ENCODE peak calls at places on chromosomes 7 and 10, in seven cellular contexts. V is K562, Y is suprapubic skin, R is ovary, H is tibial nerve, W is A549, L is transverse colon. Z is an unnamed sample.

GRCh38 chr10:126352446-126352845 is 35.8 kb downstream of the ADAM12 start:
- DNase-seq in V (no peak), L (no peak), Y (no peak), R (no peak), H (no peak), W (no peak), Z (no peak)

GRCh38 chr7:142883571-142884284 is 1.8 kb downstream of the TRPV6 start:
- DNase-seq in H (no peak), R (no peak), Y (no peak), V (no peak), W (no peak), L (no peak), Z (no peak)

GRCh38 chr7:33444501-33444900 is 315.1 kb downstream of the BBS9 start:
- DNase-seq in W (no peak), Y (no peak), L (no peak), H (peak), R (no peak), V (no peak), Z (no peak)

GRCh38 chr7:151058766-151059361 is 525 bp upstream of the SLC4A2 start:
- DNase-seq in Y (no peak), R (no peak), V (no peak), L (no peak), H (no peak), W (peak), Z (no peak)

GRCh38 chr7:19919156-19920085 is 146.0 kb upstream of the TMEM196 start:
- DNase-seq in Y (no peak), V (no peak), W (no peak), H (no peak), R (no peak), L (no peak), Z (no peak)

GRCh38 chr7:20238754-20239324 is 21.7 kb upstream of the MACC1 start:
- DNase-seq in V (peak), R (no peak), Y (no peak), H (no peak), W (no peak), L (peak), Z (peak)

GRCh38 chr7:96649981-96650380 is 59.7 kb downstream of the SEM1 start:
- DNase-seq in W (no peak), Y (no peak), R (no peak), V (no peak), H (no peak), L (no peak), Z (no peak)

GRCh38 chr7:76346778-76347177 is 12.0 kb downstream of the YWHAG start:
- DNase-seq in L (no peak), R (no peak), V (no peak), Y (no peak), W (no peak), H (no peak), Z (no peak)

GRCh38 chr7:66055321-66055956 is 20.2 kb upstream of the ASL start:
- DNase-seq in R (no peak), H (no peak), Y (no peak), L (no peak), W (no peak), V (no peak), Z (no peak)

GRCh38 chr7:84228526-84228925 is 33.9 kb upstream of the SEMA3A start:
- DNase-seq in W (no peak), V (no peak), R (no peak), Y (no peak), H (no peak), L (no peak), Z (no peak)

GRCh38 chr7:87151701-87152111 is 547 bp upstream of the DMTF1 start:
- DNase-seq in V (no peak), Y (no peak), H (no peak), R (no peak), L (no peak), W (no peak), Z (no peak)

GRCh38 chr10:13970231-13970966 is 360.3 kb downstream of the FRMD4A start:
- DNase-seq in V (no peak), L (no peak), H (no peak), Y (no peak), W (no peak), R (no peak), Z (no peak)

GRCh38 chr10:13973742-13974141 is 357.0 kb downstream of the FRMD4A start:
- DNase-seq in W (no peak), V (no peak), H (no peak), Y (no peak), R (no peak), L (no peak), Z (no peak)

GRCh38 chr10:13970967-13971353 is 359.8 kb downstream of the FRMD4A start:
- DNase-seq in V (no peak), Y (no peak), R (no peak), L (no peak), H (no peak), W (no peak), Z (no peak)

GRCh38 chr10:13972609-13973008 is 358.1 kb downstream of the FRMD4A start:
- DNase-seq in V (no peak), H (no peak), L (no peak), R (no peak), Y (no peak), W (no peak), Z (no peak)

DNA sequence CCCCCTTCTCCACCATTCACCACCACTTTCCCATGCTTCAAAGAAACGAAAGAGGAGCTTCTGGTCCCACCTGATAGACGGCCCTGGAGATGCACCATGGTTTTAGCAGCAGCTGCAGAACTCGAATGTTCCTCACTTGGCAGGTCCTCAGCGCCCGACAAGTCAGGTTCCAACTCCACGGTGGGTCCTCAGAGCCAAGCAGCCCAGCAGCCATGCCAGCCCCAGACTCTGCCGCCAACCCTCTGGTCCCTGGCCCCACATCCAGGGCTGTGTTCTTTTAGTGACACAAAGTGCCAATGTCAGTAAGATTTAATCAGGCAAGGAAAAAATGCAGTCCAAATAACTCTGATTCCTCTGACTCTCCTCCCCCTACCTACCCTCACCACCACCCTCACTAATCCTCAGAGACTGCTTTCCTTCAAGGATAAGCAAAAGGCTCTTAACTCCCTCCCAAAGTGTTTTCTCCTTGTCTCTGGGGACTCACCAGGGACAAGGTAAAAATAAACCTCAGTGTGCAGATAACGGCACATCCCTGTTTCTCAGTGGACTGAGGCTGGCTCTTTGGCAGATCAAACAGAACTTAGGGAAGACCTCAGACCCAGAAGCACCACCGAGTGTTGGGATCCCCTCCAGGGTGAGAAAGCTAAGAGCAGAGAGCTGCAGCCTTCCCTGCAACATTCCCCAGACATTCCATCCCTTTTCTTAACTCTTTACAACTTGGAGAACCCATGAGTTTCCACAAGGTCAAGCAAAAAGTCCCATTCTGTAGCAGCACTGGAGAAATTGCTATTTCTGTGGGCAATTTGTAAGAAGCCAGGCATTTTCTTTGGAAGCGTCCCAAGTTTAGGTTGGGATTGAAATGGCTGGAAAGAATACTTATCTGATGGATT is 358.9 kb downstream of the FRMD4A start:
- DNase-seq in V (no peak), W (no peak), Y (no peak), L (no peak), H (no peak), R (no peak), Z (no peak)
- H3K27ac ChIP-seq in V (no peak), W (no peak), Y (no peak), L (no peak), H (no peak), R (no peak), Z (no peak)

DNA sequence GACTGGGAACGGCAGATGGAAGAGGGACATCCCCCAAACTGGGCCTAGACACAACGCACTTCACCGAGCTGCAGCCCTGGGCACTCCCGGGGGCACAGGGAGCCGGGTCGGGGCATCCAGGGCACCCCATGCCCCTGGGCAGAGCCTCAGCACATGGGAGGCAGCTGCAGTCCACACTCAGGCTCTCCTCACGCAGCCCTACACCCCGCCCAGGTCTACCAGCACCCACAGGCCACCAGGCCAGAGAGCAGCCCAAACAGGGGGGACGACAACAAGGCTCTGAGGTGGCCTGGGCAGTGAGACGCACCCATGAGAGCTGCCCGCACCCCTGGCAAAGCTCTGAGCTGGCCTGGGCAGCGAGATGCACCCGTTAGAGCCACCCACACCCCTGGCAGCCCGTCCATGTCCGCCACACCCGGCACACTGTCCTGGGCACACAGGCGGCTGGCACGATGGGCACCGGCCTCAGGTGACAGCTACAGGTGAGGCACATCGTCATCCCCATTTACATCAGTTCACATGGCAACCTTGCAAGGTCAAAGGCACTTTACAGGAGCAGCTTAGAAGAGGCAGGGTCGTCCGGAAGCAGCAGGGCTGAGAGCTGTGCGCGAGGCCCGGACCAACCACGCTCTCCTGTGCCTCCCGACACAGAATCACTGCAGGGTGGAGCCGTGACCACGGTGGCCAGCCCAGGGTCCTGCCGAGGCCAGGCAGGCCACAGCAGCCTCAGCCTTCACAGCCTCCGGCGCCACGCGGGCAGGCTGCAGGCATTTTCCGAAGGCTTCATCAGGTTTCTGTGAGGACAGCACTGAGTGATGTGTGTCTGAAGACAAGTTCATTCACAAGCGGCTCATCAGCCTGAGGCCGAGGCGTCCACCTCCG is 228.6 kb downstream of the MAD1L1 start:
- DNase-seq in R (peak), L (no peak), H (no peak), Y (peak), V (no peak), W (no peak), Z (no peak)
- TF ChIP-seq EP300 in R (no peak), L (no peak), H (no peak), Y (no peak), V (no peak), W (no peak), Z (no peak)

GRCh38 chr7:67301667-67302066 is 305.0 kb downstream of the TYW1 start:
- DNase-seq in L (no peak), V (no peak), Y (no peak), H (no peak), R (no peak), W (no peak), Z (no peak)

GRCh38 chr7:67302113-67303039 is 305.7 kb downstream of the TYW1 start:
- DNase-seq in Y (peak), L (peak), H (peak), W (peak), R (peak), V (peak), Z (peak)
- TF ChIP-seq CTCF in Y (no peak), L (peak), H (peak), W (no peak), R (peak), V (peak), Z (peak)

GRCh38 chr7:114823290-114823689 is 98.6 kb upstream of the MDFIC start:
- DNase-seq in L (no peak), H (no peak), R (no peak), V (no peak), W (no peak), Y (no peak), Z (no peak)

GRCh38 chr7:114820993-114821945 is 100.6 kb upstream of the MDFIC start:
- DNase-seq in H (no peak), V (no peak), R (no peak), W (no peak), L (no peak), Y (no peak), Z (no peak)

GRCh38 chr7:114822131-114822530 is 99.8 kb upstream of the MDFIC start:
- DNase-seq in L (no peak), V (no peak), W (no peak), R (no peak), H (no peak), Y (no peak), Z (no peak)

GRCh38 chr7:114822844-114823243 is 99.0 kb upstream of the MDFIC start:
- DNase-seq in W (no peak), Y (no peak), H (no peak), V (no peak), R (no peak), L (no peak), Z (no peak)

DNA sequence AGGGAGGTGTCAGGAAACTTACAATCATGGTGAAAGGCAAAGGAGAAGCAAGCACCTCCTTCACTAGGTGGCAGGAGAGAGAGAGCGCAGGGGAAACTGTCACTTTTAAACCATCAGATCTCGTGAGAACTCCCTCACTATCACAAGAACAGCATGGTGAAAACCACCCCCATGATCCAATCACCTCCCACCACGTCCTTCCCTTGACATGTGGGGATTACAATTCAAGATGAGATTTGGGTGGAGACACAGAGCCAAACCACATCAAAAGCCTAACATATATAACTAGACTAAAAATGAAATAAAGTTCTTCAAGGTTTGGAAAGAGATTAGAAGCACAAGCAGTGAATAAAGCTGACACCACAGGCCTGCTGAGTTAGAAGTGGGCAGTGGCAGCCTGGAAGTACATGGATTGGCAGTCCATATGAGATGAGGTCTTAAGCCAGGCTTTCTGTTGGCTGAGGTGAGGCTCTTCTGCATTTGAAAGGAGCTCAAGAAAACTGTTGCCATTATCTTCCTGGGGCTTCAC is 96.4 kb upstream of the MDFIC start:
- DNase-seq in Y (no peak), R (no peak), W (peak), H (no peak), L (no peak), V (no peak), Z (no peak)
- H3K27ac ChIP-seq in Y (no peak), R (no peak), W (no peak), H (no peak), L (no peak), V (no peak), Z (no peak)

DNA sequence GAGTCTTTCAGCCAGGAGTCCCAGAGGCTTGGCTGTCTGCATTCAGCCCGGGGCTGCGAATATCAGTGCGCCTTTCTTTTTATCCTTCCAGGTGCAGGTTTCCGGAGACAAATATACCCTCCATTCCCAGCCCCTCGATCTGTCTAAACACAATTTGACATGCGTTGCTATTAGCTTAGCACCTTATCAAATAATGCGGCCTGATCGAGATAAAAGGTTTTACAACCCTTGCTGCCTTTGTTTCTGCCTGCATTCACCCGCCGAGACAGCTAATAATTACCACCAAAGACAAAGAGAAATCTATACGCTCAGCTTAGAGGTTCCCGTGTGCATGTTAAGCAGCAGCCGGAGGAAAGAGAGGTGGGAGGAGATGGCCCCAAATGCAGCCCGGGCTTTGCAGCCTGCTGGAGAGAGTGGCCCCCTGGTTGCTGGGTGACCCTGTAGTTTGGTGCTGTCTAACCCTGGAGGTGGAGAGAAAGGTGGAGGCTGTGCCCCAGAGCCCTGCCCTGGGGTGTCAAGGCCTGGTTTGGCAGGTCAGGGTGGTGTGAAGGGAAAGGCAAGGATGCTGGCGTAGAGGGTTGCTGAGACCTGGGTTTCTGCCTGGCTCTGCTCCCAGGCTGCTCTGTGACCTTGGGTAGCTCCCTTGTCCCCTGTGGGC is 185.3 kb downstream of the RPS24 start:
- DNase-seq in V (no peak), L (no peak), Y (no peak), R (no peak), H (no peak), W (no peak), Z (no peak)
- TF ChIP-seq EP300 in V (no peak), L (no peak), Y (no peak), R (no peak), H (no peak), W (no peak), Z (no peak)

GRCh38 chr7:67788689-67789088 is 792.1 kb downstream of the TYW1 start:
- DNase-seq in L (no peak), R (peak), H (no peak), V (peak), Y (no peak), W (peak), Z (no peak)
- TF ChIP-seq CTCF in L (no peak), R (no peak), H (no peak), V (peak), Y (no peak), W (peak), Z (no peak)